ENCODE peak calls at places on chromosomes 1 and 21, in seven cellular contexts. B, U, P, A, E, W and H are unnamed samples.

GRCh38 chr21:17231771-17232170 is 281.1 kb upstream of the CXADR start:
- DNase-seq in P (no peak), U (no peak), W (no peak), A (no peak), E (no peak), B (no peak), H (no peak)

GRCh38 chr1:25675729-25676476 is 59.3 kb downstream of the MAN1C1 start:
- DNase-seq in U (no peak), W (no peak), A (no peak), P (no peak), E (peak; percentile 93), B (no peak), H (no peak)

GRCh38 chr21:32940079-32941014 is 85.4 kb upstream of the OLIG2 start:
- DNase-seq in B (peak; percentile 40), U (peak; percentile 41), P (peak; percentile 39), W (no peak), E (no peak), A (peak; percentile 72), H (peak; percentile 79)

GRCh38 chr1:156293098-156293434 is 2.4 kb downstream of the GLMP start:
- DNase-seq in W (no peak), B (no peak), A (no peak), U (no peak), P (no peak), E (no peak), H (no peak)

GRCh38 chr1:168653567-168653966 is 75.4 kb downstream of the DPT start:
- DNase-seq in E (no peak), W (no peak), B (no peak), A (no peak), U (no peak), P (no peak), H (no peak)

GRCh38 chr1:181588631-181589030 is 105.3 kb downstream of the CACNA1E start:
- DNase-seq in W (no peak), E (no peak), U (no peak), B (no peak), P (no peak), A (no peak), H (no peak)

GRCh38 chr1:183230403-183230802 is 44.3 kb downstream of the LAMC2 start:
- DNase-seq in E (no peak), B (no peak), W (no peak), U (no peak), P (no peak), A (no peak), H (no peak)

GRCh38 chr21:25701529-25701928 is 33.2 kb downstream of the ATP5PF start:
- DNase-seq in E (no peak), U (no peak), B (no peak), P (no peak), A (no peak), W (no peak), H (no peak)

GRCh38 chr1:215376544-215377264 is 190.4 kb upstream of the KCTD3 start:
- DNase-seq in P (no peak), B (no peak), W (no peak), A (no peak), U (no peak), E (no peak), H (no peak)

DNA sequence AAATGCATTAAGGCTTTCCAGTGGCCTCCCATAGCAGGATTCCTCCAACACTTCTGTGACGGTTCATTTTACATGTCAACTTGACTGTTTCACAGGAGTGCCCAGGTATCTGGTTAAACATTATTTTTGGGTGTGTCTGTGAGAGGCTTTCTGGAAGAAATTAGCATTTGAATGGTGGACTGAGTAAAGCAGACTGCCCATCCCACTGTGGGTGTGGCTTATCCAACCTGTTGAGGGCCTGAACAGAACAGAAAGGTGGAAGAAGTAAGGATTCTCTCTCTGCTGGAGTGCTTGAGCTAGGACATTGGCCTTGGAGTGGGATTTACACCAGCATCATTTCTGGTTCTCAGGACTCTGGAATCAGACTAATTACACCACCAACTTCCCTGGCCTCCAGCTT is 85.6 kb downstream of the RGS7 start:
- DNase-seq in U (peak; percentile 16), A (no peak), E (no peak), W (no peak), B (no peak), P (no peak), H (no peak)
- TF ChIP-seq SP1 in U (no peak), A (no peak), E (no peak), W (no peak), B (no peak), P (no peak), H (no peak)

DNA sequence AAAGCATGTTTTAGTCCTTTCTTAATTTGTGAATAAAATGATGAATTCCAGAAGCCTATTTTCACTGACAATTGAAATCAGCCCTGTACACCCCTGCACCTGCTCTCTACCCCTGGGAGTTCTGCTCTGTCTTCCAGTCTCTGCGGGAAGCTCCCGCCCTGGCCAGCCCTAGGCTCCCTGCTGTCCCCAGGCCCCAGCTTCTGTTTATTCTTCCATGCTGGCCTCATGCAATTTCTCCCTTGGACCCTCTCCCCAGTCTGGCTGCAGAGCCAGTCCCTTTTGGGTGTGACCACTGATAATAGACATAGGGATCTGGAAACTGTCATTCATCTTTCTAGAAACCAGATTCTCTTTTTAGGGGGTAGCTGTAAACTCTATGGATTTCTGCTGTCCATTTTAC is 258.6 kb downstream of the GRIK3 start:
- DNase-seq in P (no peak), B (no peak), U (no peak), E (no peak), W (no peak), A (no peak), H (no peak)
- TF ChIP-seq SP1 in P (no peak), B (no peak), U (no peak), E (no peak), W (no peak), A (no peak), H (no peak)

GRCh38 chr1:39378377-39378776 is 113.1 kb upstream of the BMP8A start:
- DNase-seq in E (no peak), B (no peak), U (peak; percentile 26), W (no peak), P (peak; percentile 89), A (peak; percentile 29), H (peak; percentile 25)
- TF ChIP-seq SP1 in E (no peak), B (peak; percentile 7), U (no peak), W (no peak), P (no peak), A (no peak), H (no peak)

DNA sequence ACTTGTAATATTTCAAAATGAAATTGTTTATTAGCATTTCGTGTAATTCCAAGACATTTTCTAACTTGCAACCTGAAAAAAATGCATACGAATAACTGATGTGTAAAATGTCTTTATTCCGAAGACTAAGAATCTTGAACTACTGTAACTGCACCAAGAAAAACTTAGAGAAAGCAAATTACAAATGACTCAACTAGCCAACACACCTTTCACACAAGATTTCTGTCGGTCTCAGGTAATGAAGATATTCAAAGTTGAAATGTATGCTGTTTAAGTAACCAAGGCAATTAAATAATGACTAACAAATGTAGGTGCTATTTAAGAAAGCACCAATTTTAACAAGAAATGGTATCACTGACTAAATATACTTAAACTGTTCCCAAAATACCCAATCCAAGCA is 2.1 kb downstream of the CLSTN1 start:
- DNase-seq in P (no peak), U (no peak), B (no peak), W (no peak), A (no peak), E (no peak), H (no peak)
- TF ChIP-seq SP1 in P (no peak), U (no peak), B (no peak), W (no peak), A (no peak), E (no peak), H (no peak)

DNA sequence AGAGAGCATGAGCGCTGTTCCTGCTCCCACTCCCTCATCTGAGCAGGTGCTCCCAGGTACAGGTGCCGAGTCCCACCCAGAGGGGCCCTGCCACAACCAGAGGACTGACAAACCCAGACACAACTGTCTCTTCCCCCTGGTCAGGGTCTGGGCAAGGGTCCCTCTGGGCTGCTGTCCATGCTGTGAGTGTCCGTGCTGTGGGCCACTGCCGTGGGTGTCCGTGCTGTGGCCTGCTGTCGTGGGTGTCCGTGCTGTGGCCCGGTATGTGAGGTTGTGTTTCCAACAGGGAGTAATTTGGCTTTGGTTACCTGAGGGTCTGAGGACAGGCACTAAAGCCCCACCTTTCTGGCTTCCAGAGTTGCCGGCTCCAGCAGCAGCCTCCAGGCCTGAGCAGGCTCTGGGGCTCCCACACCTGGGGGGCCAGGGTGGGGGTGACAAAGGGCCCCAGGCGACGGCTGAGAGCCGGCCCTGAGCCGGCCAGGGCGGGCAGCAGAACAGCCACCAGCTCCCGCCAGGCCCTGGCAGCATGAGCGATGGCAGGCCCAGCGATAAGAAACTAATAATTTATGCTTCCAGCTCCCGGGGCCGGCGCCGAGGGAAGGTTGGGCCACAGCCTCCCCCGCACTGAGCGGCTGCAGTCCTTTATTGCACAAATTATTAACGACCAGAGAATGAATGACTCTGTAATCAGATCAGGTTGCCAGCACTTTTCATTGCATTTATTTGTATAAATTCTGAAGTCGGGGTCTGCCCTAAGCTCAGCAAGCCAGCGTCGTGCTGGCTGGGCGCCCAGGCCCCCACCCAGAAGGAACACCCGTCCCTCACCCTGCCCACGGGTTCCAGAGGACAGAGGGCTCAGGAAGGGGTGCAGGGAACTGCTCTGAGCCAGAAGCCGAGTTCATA is 7.3 kb upstream of the SAMD11 start:
- DNase-seq in W (no peak), U (no peak), P (no peak), A (peak; percentile 48), E (no peak), B (no peak), H (peak; percentile 66)
- TF ChIP-seq SP1 in W (no peak), U (no peak), P (no peak), A (no peak), E (no peak), B (no peak), H (no peak)

GRCh38 chr1:76140227-76140626 is 65.7 kb downstream of the ST6GALNAC3 start:
- DNase-seq in W (no peak), P (no peak), A (no peak), B (no peak), E (no peak), U (peak; percentile 18), H (peak; percentile 41)
- TF ChIP-seq SP1 in W (no peak), P (no peak), A (no peak), B (no peak), E (no peak), U (no peak), H (no peak)

GRCh38 chr1:100313382-100313781 is 38.9 kb upstream of the CDC14A start:
- DNase-seq in B (peak; percentile 1), P (no peak), U (no peak), A (no peak), W (no peak), E (no peak), H (no peak)
- TF ChIP-seq SP1 in B (no peak), P (no peak), U (no peak), A (no peak), W (no peak), E (no peak), H (no peak)

DNA sequence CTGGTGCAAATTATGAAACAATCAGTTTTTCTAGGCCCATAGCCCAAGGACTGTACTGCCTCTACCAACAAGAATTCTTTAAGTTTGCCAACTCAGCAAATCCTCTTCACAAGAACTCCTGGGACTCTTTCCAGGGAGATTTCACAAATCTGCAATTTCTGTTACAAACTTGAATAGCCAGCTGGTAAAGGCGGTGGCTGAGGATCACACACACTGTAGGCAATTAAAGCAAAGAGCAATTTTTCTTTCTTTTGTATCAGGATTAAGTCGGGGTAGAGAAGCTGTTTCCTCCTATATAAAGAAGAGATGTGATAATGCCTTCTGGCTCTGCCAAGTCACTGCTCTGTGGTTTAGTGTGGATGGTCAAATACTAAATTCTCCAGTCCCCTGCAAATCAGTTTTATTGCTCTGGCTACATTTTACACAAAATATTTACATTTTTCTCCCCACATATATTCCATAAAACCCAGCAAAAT is 1.7 kb downstream of the ALDH9A1 start:
- DNase-seq in B (no peak), U (no peak), E (no peak), W (no peak), A (no peak), P (no peak), H (no peak)
- TF ChIP-seq SP1 in B (no peak), U (no peak), E (no peak), W (no peak), A (no peak), P (no peak), H (no peak)